ENCODE peak calls at places on chromosome X, in six cellular contexts. S is K562, D is heart right ventricle, E is psoas muscle, W is AG10803, A is AG04450. R is an unnamed sample.

GRCh38 chrX:66015152-66015827 is 24.6 kb downstream of the VSIG4 start:
- DNase-seq in S (peak), D (peak), E (no peak), W (no peak), A (no peak), R (no peak)

GRCh38 chrX:150487369-150488094 is 80.9 kb upstream of the MTM1 start:
- DNase-seq in S (no peak), D (no peak), E (no peak), W (no peak), A (no peak), R (no peak)

GRCh38 chrX:68199062-68199848 is 234.0 kb downstream of the OPHN1 start:
- DNase-seq in S (no peak), D (no peak), E (no peak), W (no peak), A (no peak), R (peak)

GRCh38 chrX:70577442-70577841 is 132.8 kb downstream of the DLG3 start:
- DNase-seq in S (no peak), D (no peak), E (no peak), W (no peak), A (no peak), R (no peak)

GRCh38 chrX:76195579-76195978 is 22.7 kb downstream of the PBDC1 start:
- DNase-seq in S (no peak), D (no peak), E (no peak), W (no peak), A (no peak), R (no peak)

GRCh38 chrX:53316860-53317237 is 35.5 kb upstream of the IQSEC2 start:
- DNase-seq in S (no peak), D (no peak), E (no peak), W (no peak), A (no peak), R (no peak)

GRCh38 chrX:21691512-21692018 is 33.4 kb upstream of the KLHL34 start:
- DNase-seq in S (no peak), D (no peak), E (no peak), W (no peak), A (no peak), R (no peak)

GRCh38 chrX:131331152-131331551 is 42.0 kb upstream of the IGSF1 start:
- DNase-seq in S (no peak), D (no peak), E (no peak), W (no peak), A (no peak), R (no peak)

GRCh38 chrX:133415276-133416105 is at the start of gene GPC4:
- DNase-seq in S (no peak), D (peak), E (peak), W (peak), A (no peak), R (peak)

GRCh38 chrX:115595049-115595448 is 34.1 kb downstream of the PLS3 start:
- DNase-seq in S (no peak), D (no peak), E (no peak), W (no peak), A (no peak), R (no peak)
- H3K4me3 ChIP-seq in S (no peak), D (peak), E (peak), W (no peak), A (peak), R (peak)

DNA sequence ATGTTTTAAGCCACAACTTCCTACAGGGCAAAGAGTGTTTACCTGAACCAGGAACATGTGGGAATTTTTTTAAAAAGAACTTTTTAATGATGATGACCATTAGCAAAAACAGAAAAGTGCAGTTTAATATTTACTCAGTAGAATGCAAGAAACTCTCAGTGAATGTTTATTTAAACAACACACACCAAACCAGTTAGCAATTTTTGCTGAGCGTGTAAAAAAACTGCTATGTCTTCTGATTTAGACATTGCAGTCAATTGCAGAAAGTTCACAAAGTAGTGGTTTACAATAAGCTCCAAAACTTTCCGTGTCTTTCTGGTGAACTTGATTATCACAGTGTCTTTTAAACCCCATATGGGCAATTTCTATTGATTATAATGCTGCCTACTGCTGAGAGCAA is 273.7 kb upstream of the DIAPH2 start:
- DNase-seq in S (no peak), D (no peak), E (no peak), W (no peak), A (no peak), R (no peak)
- H3K4me3 ChIP-seq in S (no peak), D (no peak), E (no peak), W (no peak), A (no peak), R (no peak)

GRCh38 chrX:100643943-100644587 is at the start of gene SRPX2:
- DNase-seq in S (no peak), D (no peak), E (peak), W (peak), A (peak), R (peak)
- H3K4me3 ChIP-seq in S (no peak), D (peak), E (peak), W (peak), A (peak), R (peak)

GRCh38 chrX:13821740-13822139 is 4.8 kb upstream of the GPM6B start:
- DNase-seq in S (no peak), D (no peak), E (no peak), W (no peak), A (no peak), R (no peak)
- H3K4me3 ChIP-seq in S (no peak), D (no peak), E (no peak), W (no peak), A (no peak), R (no peak)

DNA sequence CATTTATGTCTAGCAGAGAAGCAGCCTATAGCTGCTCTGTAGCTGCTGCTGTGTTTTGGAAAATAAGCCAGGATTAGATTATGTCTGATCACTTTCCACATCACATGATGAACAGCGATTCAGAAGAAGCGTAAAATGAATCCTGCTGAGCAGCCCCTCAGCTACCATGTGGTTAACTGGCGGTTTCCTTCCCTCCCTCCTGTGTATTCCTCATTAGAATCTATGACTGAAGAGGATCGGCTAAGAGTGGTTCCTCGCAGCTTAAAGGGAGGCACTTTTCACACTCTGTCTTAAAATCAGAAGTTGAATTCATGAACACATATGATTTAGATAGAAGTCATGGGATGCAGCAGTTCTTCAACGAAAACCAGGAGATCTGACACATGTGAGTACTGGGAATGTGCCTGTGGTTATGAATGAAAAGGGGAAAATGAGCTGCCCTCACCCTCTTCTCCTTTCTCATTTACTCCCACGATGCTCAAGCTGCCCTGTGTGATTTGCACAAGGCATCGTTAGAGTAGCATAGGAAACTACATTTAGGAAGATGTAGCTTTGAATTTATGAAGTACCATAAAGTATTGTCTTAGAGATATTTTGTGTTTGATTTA is at the start of gene PPEF1:
- DNase-seq in S (peak), D (no peak), E (no peak), W (no peak), A (no peak), R (no peak)
- H3K4me3 ChIP-seq in S (no peak), D (no peak), E (no peak), W (no peak), A (no peak), R (no peak)

DNA sequence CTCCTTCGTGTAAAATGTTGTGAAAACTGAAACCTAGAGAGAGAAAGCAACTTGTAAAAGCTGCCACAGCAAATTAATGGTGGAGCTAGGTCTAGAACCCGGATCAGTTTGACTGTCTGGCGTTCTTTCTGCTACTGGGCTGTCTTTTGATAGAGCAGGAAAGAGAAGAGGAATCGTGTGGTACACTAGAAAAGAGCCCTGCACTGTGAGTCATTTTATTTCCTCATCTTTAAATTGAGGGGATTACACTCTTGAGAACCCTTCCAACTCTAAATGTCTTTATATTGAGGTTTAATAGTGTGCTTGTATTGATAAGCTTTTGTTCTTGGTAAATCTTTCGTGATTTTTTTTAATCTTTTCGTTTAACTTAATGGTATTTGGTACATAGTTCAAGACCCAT is 4.3 kb downstream of the WDR44 start:
- DNase-seq in S (no peak), D (no peak), E (no peak), W (peak), A (no peak), R (no peak)
- H3K4me3 ChIP-seq in S (no peak), D (no peak), E (no peak), W (peak), A (peak), R (no peak)